ENCODE peak calls at places on chromosome 6, in seven cellular contexts. Q, I, Y, W, O, A and L are unnamed samples.

GRCh38 chr6:111644893-111645430 is 39.3 kb upstream of the TRAF3IP2 start:
- DNase-seq in Q (no peak), I (no peak), Y (no peak), W (no peak), O (no peak), A (no peak), L (no peak)

GRCh38 chr6:44056392-44057237 is 70.6 kb downstream of the MRPL14 start:
- DNase-seq in Q (no peak), I (no peak), Y (no peak), W (peak), O (no peak), A (peak), L (peak)

GRCh38 chr6:28922004-28922840 is 1.6 kb downstream of the TRIM27 start:
- DNase-seq in Q (no peak), I (peak), Y (no peak), W (peak), O (peak), A (peak), L (peak)

GRCh38 chr6:128487055-128487454 is 33.3 kb downstream of the PTPRK start:
- DNase-seq in Q (no peak), I (peak), Y (peak), W (no peak), O (no peak), A (no peak), L (no peak)

GRCh38 chr6:78810698-78811097 is 56.7 kb upstream of the IRAK1BP1 start:
- DNase-seq in Q (no peak), I (no peak), Y (no peak), W (peak), O (no peak), A (no peak), L (peak)

GRCh38 chr6:44304282-44305199 is 8.6 kb downstream of the AARS2 start:
- DNase-seq in Q (no peak), I (peak), Y (peak), W (peak), O (peak), A (peak), L (peak)

GRCh38 chr6:149334201-149334600 is 16.7 kb downstream of the TAB2 start:
- DNase-seq in Q (no peak), I (no peak), Y (no peak), W (peak), O (no peak), A (peak), L (peak)

GRCh38 chr6:128899651-128900050 is 16.7 kb downstream of the LAMA2 start:
- DNase-seq in Q (no peak), I (no peak), Y (no peak), W (peak), O (no peak), A (no peak), L (peak)

GRCh38 chr6:93318127-93318526 is 101.2 kb downstream of the EPHA7 start:
- DNase-seq in Q (no peak), I (no peak), Y (no peak), W (no peak), O (no peak), A (no peak), L (no peak)

GRCh38 chr6:167209577-167209975 is 51.8 kb upstream of the GPR31 start:
- DNase-seq in Q (no peak), I (peak), Y (no peak), W (no peak), O (no peak), A (no peak), L (no peak)

DNA sequence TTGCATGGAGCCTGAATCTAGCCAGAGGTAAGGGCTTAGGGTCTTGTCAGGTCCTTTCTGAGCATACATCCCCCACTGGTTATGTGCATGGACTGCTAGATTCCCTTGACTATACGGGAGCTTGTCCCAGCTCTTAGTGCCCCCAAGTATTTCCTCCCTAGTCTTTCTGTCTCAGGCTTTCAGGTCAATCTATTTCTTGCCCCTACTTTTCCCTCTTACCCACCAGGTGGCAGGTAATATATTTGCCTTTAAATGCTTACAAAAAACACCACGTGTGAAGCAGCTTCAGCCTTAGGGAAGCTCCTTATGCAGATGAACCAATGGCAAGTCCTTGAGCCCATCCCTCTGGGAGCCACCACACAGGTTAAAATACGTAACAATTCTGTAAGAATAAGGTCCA is 454.2 kb downstream of the GRIK2 start:
- DNase-seq in Q (no peak), I (no peak), Y (no peak), W (no peak), O (no peak), A (no peak), L (no peak)
- TF ChIP-seq CTCF in Q (no peak), I (no peak), Y (no peak), W (no peak), O (no peak), A (no peak), L (no peak)

GRCh38 chr6:134577998-134578397 is 260.1 kb upstream of the SGK1 start:
- DNase-seq in Q (no peak), I (no peak), Y (no peak), W (peak), O (no peak), A (peak), L (peak)
- TF ChIP-seq CTCF in Q (no peak), I (no peak), Y (no peak), W (no peak), O (no peak), A (peak), L (peak)

GRCh38 chr6:68313911-68314310 is 321.2 kb upstream of the ADGRB3 start:
- DNase-seq in Q (no peak), I (no peak), Y (no peak), W (peak), O (no peak), A (no peak), L (peak)
- TF ChIP-seq CTCF in Q (no peak), I (no peak), Y (no peak), W (peak), O (no peak), A (no peak), L (peak)

GRCh38 chr6:33069021-33069738 is 4.3 kb downstream of the HLA-DPA1 start:
- DNase-seq in Q (no peak), I (no peak), Y (no peak), W (no peak), O (no peak), A (no peak), L (no peak)
- TF ChIP-seq CTCF in Q (no peak), I (no peak), Y (no peak), W (no peak), O (no peak), A (no peak), L (no peak)

GRCh38 chr6:36757943-36758508 is 60.4 kb downstream of the RAB44 start:
- DNase-seq in Q (no peak), I (no peak), Y (no peak), W (no peak), O (no peak), A (no peak), L (no peak)

GRCh38 chr6:36758516-36759176 is 61.0 kb downstream of the RAB44 start:
- DNase-seq in Q (no peak), I (no peak), Y (peak), W (no peak), O (no peak), A (no peak), L (no peak)

GRCh38 chr6:36755435-36756348 is 58.1 kb downstream of the RAB44 start:
- DNase-seq in Q (no peak), I (peak), Y (no peak), W (peak), O (no peak), A (peak), L (peak)

GRCh38 chr6:36757206-36757605 is 59.6 kb downstream of the RAB44 start:
- DNase-seq in Q (no peak), I (no peak), Y (no peak), W (no peak), O (no peak), A (no peak), L (no peak)

GRCh38 chr6:36756761-36757160 is 59.1 kb downstream of the RAB44 start:
- DNase-seq in Q (no peak), I (no peak), Y (no peak), W (no peak), O (no peak), A (no peak), L (no peak)
- TF ChIP-seq CTCF in Q (no peak), I (no peak), Y (no peak), W (no peak), O (no peak), A (no peak), L (no peak)

GRCh38 chr6:82781805-82782204 is 283.8 kb downstream of the UBE3D start:
- DNase-seq in Q (no peak), I (no peak), Y (no peak), W (no peak), O (no peak), A (no peak), L (no peak)
- TF ChIP-seq CTCF in Q (no peak), I (no peak), Y (no peak), W (no peak), O (no peak), A (no peak), L (no peak)

GRCh38 chr6:14652536-14652935 is 535.0 kb downstream of the CD83 start:
- DNase-seq in Q (no peak), I (no peak), Y (no peak), W (no peak), O (no peak), A (no peak), L (no peak)

GRCh38 chr6:14658030-14658429 is 540.5 kb downstream of the CD83 start:
- DNase-seq in Q (no peak), I (no peak), Y (no peak), W (no peak), O (no peak), A (no peak), L (no peak)

GRCh38 chr6:14656676-14657075 is 539.1 kb downstream of the CD83 start:
- DNase-seq in Q (no peak), I (no peak), Y (no peak), W (no peak), O (no peak), A (no peak), L (no peak)

GRCh38 chr6:14655990-14656640 is 538.5 kb downstream of the CD83 start:
- DNase-seq in Q (no peak), I (no peak), Y (no peak), W (no peak), O (no peak), A (no peak), L (no peak)

DNA sequence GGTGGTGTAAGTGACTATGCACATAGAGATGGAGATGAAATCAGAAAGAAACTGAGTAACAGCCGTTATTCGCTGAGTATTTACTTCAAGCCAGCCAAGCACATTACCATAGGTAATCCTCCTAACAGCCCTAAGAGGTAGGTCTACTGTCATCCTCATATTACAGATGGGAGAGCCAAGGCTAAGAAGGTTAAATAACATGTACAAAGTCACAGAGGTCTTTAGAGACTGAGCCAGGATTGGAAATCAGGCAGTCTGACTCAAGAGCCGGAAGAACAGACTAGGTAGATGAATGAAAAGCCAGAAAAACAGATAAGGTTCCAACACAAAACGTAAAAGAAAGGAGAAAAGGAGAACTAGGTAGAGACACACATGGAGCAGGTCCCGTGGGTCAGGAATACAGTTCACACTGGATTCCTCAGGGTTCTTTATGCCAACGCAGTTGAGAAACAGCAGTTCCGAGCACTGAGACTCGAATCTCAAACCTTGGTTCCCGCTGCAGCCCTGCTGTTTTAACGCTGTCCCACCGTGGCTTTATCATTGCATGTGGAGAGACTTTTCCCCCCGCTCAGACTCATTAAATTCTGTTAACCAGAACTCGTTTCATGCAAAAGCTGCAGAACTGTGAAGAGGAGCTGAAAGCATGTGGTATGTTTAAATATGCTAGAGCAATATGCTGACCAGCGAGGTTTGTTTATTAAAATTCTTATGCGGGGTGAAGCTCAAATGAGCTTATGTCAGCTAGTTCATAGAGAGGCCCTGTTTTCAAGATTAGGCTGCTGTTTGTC is 537.8 kb downstream of the CD83 start:
- DNase-seq in Q (no peak), I (no peak), Y (no peak), W (no peak), O (no peak), A (peak), L (peak)
- TF ChIP-seq CTCF in Q (no peak), I (no peak), Y (no peak), W (no peak), O (no peak), A (no peak), L (no peak)

GRCh38 chr6:146041282-146041681 is 12.4 kb downstream of the GRM1 start:
- DNase-seq in Q (no peak), I (peak), Y (peak), W (peak), O (no peak), A (peak), L (peak)
- TF ChIP-seq CTCF in Q (no peak), I (peak), Y (peak), W (no peak), O (peak), A (peak), L (peak)

DNA sequence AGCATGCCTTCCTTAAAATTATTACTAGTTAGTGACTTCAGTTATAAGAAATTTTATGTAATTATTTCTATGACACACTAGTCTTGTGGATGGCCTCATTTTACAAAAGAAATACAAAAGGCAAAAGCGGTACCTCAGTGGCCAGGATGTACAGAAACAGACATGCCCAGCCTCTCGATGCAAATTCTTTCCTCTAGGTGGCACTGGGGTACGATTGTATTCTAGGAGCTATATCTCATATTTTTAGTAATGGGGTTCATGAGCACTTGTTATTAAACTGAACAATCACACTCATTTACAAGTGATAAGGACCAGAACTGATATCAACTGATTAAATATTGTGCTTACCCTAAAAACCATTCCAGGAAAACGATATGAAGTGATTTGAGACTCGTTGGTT is 59.8 kb downstream of the SOD2 start:
- DNase-seq in Q (no peak), I (peak), Y (peak), W (peak), O (peak), A (peak), L (peak)
- TF ChIP-seq CTCF in Q (peak), I (peak), Y (peak), W (no peak), O (peak), A (peak), L (peak)

DNA sequence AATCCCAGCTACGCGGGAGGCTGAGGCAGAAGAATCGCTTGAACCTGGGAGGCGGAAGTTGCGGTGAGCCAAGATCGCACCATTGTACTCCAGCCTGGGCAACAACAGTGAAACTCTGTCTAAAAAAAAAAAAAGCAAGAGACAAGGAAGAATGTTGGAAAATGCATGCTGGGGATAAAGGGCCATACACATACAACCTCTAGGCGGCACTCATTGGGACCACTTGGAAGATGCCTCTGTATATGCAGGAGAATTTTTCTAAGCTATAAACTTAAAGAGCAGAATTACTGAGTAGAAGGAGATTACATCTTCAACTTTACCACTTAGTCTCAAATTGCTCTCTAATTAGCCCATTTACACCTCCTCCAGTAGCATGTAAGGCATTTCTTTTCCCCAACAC is 42.8 kb downstream of the ZBTB9 start:
- DNase-seq in Q (no peak), I (no peak), Y (no peak), W (no peak), O (no peak), A (no peak), L (no peak)
- TF ChIP-seq CTCF in Q (no peak), I (no peak), Y (no peak), W (no peak), O (no peak), A (no peak), L (no peak)